ENCODE peak calls at places on chromosome 7, in eight cellular contexts. E, R, N, G, J, M, W and F are unnamed samples.

GRCh38 chr7:43600046-43600445 is 17.1 kb downstream of the STK17A start:
- DNase-seq in E (no peak), R (no peak), N (no peak), G (no peak), J (no peak), M (no peak), W (no peak), F (no peak)

GRCh38 chr7:158815046-158815445 is 14.3 kb downstream of the ESYT2 start:
- DNase-seq in E (no peak), R (no peak), N (no peak), G (no peak), J (no peak), M (peak; percentile 37), W (no peak), F (no peak)

GRCh38 chr7:49295136-49295535 is 370.8 kb downstream of the CDC14C start:
- DNase-seq in E (no peak), R (no peak), N (no peak), G (no peak), J (no peak), M (no peak), W (no peak), F (no peak)

GRCh38 chr7:786472-787255 is 45.6 kb upstream of the SUN1 start:
- DNase-seq in E (peak; percentile 73), R (peak; percentile 73), N (no peak), G (peak; percentile 84), J (peak; percentile 68), M (peak; percentile 51), W (peak; percentile 85), F (no peak)

GRCh38 chr7:45894665-45895062 is 6.4 kb downstream of the IGFBP1 start:
- DNase-seq in E (no peak), R (no peak), N (no peak), G (no peak), J (no peak), M (no peak), W (no peak), F (no peak)

GRCh38 chr7:152313879-152314604 is 121.8 kb downstream of the KMT2C start:
- DNase-seq in E (peak; percentile 34), R (no peak), N (peak; percentile 82), G (peak; percentile 43), J (peak; percentile 7), M (peak; percentile 79), W (no peak), F (peak; percentile 37)

GRCh38 chr7:46909601-46910051 is 672.3 kb downstream of the TNS3 start:
- DNase-seq in E (no peak), R (no peak), N (peak; percentile 86), G (no peak), J (no peak), M (peak; percentile 70), W (no peak), F (peak; percentile 87)

GRCh38 chr7:156064921-156065386 is 252.7 kb upstream of the SHH start:
- DNase-seq in E (no peak), R (no peak), N (peak; percentile 33), G (no peak), J (no peak), M (peak; percentile 5), W (no peak), F (no peak)

DNA sequence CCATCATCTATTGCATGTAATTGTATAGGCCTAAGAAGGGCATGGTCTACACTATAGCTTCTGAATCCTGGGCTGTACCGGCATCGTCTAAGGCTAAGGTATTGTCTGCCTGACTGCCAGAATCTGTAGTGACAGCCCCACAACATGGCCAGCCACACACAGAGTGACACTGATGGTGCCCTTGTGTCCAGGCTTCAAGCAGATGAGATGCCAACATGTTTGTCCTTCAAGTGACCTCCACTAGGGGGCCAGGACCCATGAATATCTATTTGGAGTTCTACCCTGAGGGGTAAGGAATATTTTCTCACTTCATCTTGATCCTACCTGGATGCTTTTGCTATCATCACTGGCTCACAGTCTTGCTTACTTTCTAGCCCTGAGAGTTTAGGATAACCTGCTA is 1.5 kb downstream of the CYP3A7 start:
- DNase-seq in E (no peak), R (no peak), N (no peak), G (peak; percentile 26), J (peak; percentile 21), M (no peak), W (no peak), F (no peak)
- TF ChIP-seq CTCF in E (no peak), R (no peak), N (no peak), G (peak; percentile 40), J (peak; percentile 44), M (no peak), W (peak; percentile 28), F (peak; percentile 36)

GRCh38 chr7:123557631-123558505 is at the start of gene NDUFA5:
- DNase-seq in E (peak; percentile 98), R (peak; percentile 98), N (peak; percentile 99), G (peak; percentile 88), J (peak; percentile 98), M (peak; percentile 99), W (peak; percentile 95), F (peak; percentile 91)
- TF ChIP-seq CTCF in E (no peak), R (no peak), N (no peak), G (no peak), J (no peak), M (no peak), W (no peak), F (no peak)

DNA sequence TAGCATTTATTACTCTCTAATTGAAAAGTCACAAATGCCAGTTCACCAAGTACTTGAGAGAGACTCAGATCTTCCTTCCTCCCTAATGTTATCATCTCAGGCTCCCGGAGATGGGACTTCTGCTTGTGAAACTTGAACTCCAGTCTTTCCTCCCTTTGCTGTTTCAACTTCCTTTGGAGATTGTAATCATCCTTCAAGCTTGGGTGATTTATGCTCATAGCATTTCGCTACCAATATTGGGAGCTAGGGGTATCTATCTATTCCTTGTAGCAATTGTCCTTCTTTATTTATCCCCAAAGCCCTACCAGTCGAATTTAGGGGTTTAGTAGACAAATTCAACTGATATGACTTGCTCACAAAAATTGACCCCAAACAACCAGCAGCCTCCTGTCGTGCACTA is 117.9 kb upstream of the STARD3NL start:
- DNase-seq in E (no peak), R (no peak), N (no peak), G (no peak), J (no peak), M (no peak), W (no peak), F (no peak)
- TF ChIP-seq CTCF in E (no peak), R (no peak), N (no peak), G (no peak), J (no peak), M (no peak), W (no peak), F (no peak)

DNA sequence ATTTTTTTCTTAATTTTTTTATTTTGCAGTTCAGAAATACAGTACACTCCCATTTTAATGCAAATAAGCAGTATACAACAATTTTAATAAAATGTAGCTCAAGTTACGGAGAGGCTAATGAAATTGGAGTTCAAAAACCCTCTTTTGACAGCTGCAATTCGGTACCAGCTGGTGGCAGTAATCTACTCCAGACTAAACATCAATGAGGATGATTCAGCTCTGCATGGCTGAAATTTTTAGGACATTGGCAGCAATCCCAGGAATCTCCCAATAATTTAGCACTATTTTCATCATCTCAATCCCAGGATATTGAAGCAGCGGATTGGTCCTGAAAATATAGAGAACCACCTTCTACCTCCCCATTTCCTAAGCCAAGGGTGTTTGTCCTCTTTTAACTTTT is 278.8 kb downstream of the CACNA2D1 start:
- DNase-seq in E (no peak), R (no peak), N (peak; percentile 40), G (no peak), J (no peak), M (peak; percentile 79), W (no peak), F (peak; percentile 37)
- TF ChIP-seq CTCF in E (no peak), R (peak; percentile 17), N (peak; percentile 45), G (peak; percentile 48), J (no peak), M (peak; percentile 54), W (no peak), F (peak; percentile 52)

GRCh38 chr7:13115157-13115772 is 427.8 kb downstream of the ARL4A start:
- DNase-seq in E (no peak), R (no peak), N (no peak), G (no peak), J (no peak), M (peak; percentile 16), W (no peak), F (no peak)
- TF ChIP-seq CTCF in E (no peak), R (no peak), N (no peak), G (peak; percentile 17), J (no peak), M (peak; percentile 9), W (no peak), F (peak; percentile 8)

GRCh38 chr7:26091933-26092332 is 60.1 kb upstream of the NFE2L3 start:
- DNase-seq in E (no peak), R (no peak), N (no peak), G (peak; percentile 39), J (peak; percentile 30), M (peak; percentile 13), W (no peak), F (no peak)
- TF ChIP-seq CTCF in E (no peak), R (peak; percentile 43), N (peak; percentile 40), G (no peak), J (peak; percentile 8), M (peak; percentile 14), W (no peak), F (peak; percentile 19)

DNA sequence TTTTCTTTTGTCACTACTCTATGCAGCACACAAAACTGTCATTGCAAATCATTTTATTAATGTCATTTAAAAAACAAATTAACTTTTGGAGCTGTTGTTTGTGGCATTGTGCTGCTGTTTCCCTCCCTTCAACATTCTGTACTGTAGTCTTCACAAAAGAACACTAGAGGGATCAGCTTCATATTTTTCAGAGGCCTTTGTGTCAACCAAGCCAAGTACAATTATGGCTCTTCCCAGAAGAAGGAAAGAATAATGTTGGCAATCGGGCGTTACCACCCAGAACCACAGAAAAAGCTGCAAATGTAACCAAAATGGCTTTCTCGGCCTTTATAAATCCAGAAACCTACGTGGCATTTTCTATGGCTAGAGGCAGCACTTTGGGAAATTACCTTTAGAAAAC is 98.9 kb upstream of the COL1A2 start:
- DNase-seq in E (no peak), R (no peak), N (peak; percentile 73), G (peak; percentile 18), J (no peak), M (peak; percentile 85), W (no peak), F (peak; percentile 60)
- TF ChIP-seq CTCF in E (no peak), R (peak; percentile 39), N (peak; percentile 70), G (peak; percentile 66), J (no peak), M (peak; percentile 81), W (peak; percentile 44), F (peak; percentile 75)

GRCh38 chr7:4265676-4266075 is 416.4 kb upstream of the FOXK1 start:
- DNase-seq in E (no peak), R (no peak), N (no peak), G (no peak), J (no peak), M (no peak), W (no peak), F (no peak)

GRCh38 chr7:4267326-4268039 is 414.6 kb upstream of the FOXK1 start:
- DNase-seq in E (no peak), R (no peak), N (no peak), G (no peak), J (no peak), M (no peak), W (no peak), F (no peak)

GRCh38 chr7:4268040-4268965 is 413.8 kb upstream of the FOXK1 start:
- DNase-seq in E (no peak), R (no peak), N (no peak), G (no peak), J (no peak), M (no peak), W (no peak), F (no peak)

GRCh38 chr7:4266270-4267040 is 415.6 kb upstream of the FOXK1 start:
- DNase-seq in E (no peak), R (no peak), N (no peak), G (no peak), J (no peak), M (no peak), W (no peak), F (no peak)

GRCh38 chr7:4265056-4265455 is 417.0 kb upstream of the FOXK1 start:
- DNase-seq in E (no peak), R (no peak), N (no peak), G (no peak), J (no peak), M (no peak), W (no peak), F (no peak)
- TF ChIP-seq CTCF in E (no peak), R (no peak), N (no peak), G (no peak), J (no peak), M (no peak), W (no peak), F (no peak)